ENCODE peak calls at places on chromosomes 2 and 18, in five cellular contexts. T, Z, P, K and R are unnamed samples.

GRCh38 chr2:88059979-88060906 is 4.7 kb upstream of the KRCC1 start:
- DNase-seq in T (no peak), Z (peak), P (no peak), K (no peak), R (no peak)

GRCh38 chr18:79567481-79568147 is 112.0 kb upstream of the CTDP1 start:
- DNase-seq in T (no peak), Z (no peak), P (no peak), K (peak), R (peak)

GRCh38 chr2:145316496-145316895 is 796.6 kb upstream of the ZEB2 start:
- DNase-seq in T (no peak), Z (no peak), P (no peak), K (no peak), R (no peak)

GRCh38 chr2:216216951-216217903 is 108.1 kb downstream of the XRCC5 start:
- DNase-seq in T (no peak), Z (no peak), P (no peak), K (no peak), R (peak)

GRCh38 chr2:66915237-66915636 is 480.3 kb downstream of the MEIS1 start:
- DNase-seq in T (no peak), Z (no peak), P (no peak), K (no peak), R (no peak)

GRCh38 chr2:179686069-179686468 is 175.3 kb downstream of the ZNF385B start:
- DNase-seq in T (no peak), Z (no peak), P (no peak), K (no peak), R (no peak)

GRCh38 chr2:197031805-197032204 is 105.3 kb upstream of the PGAP1 start:
- DNase-seq in T (no peak), Z (no peak), P (no peak), K (no peak), R (no peak)

GRCh38 chr2:208454861-208455260 is 48.3 kb downstream of the PTH2R start:
- DNase-seq in T (no peak), Z (no peak), P (no peak), K (no peak), R (no peak)

GRCh38 chr18:13048061-13048605 is 57.0 kb downstream of the CEP192 start:
- DNase-seq in T (no peak), Z (no peak), P (no peak), K (no peak), R (no peak)

GRCh38 chr18:48018806-48019295 is 88.4 kb upstream of the SMAD2 start:
- DNase-seq in T (no peak), Z (no peak), P (no peak), K (no peak), R (no peak)

GRCh38 chr2:233938676-233939370 is 21.6 kb downstream of the TRPM8 start:
- DNase-seq in T (no peak), Z (no peak), P (no peak), K (no peak), R (no peak)

GRCh38 chr2:127514485-127514884 is 11.8 kb downstream of the IWS1 start:
- DNase-seq in T (no peak), Z (no peak), P (no peak), K (peak), R (no peak)

GRCh38 chr2:228180126-228181097 is 1.1 kb downstream of the SPHKAP start:
- DNase-seq in T (no peak), Z (no peak), P (no peak), K (peak), R (no peak)

GRCh38 chr18:3411854-3412268 is 38.1 kb upstream of the TGIF1 start:
- DNase-seq in T (peak), Z (peak), P (peak), K (peak), R (no peak)

GRCh38 chr2:71303849-71304248 is 27.7 kb upstream of the ZNF638 start:
- DNase-seq in T (no peak), Z (no peak), P (no peak), K (no peak), R (no peak)

GRCh38 chr2:37377187-37377532 is 32.7 kb downstream of the QPCT start:
- DNase-seq in T (no peak), Z (no peak), P (no peak), K (no peak), R (no peak)

GRCh38 chr2:138364554-138365162 is 136.9 kb upstream of the SPOPL start:
- DNase-seq in T (no peak), Z (no peak), P (no peak), K (no peak), R (no peak)

GRCh38 chr2:182597570-182597969 is 118.5 kb upstream of the DNAJC10 start:
- DNase-seq in T (no peak), Z (no peak), P (no peak), K (no peak), R (no peak)

GRCh38 chr2:46874236-46874929 is 41.2 kb downstream of the MCFD2 start:
- DNase-seq in T (no peak), Z (no peak), P (no peak), K (no peak), R (no peak)

GRCh38 chr2:6754412-6754811 is 111.3 kb downstream of the CMPK2 start:
- DNase-seq in T (no peak), Z (no peak), P (no peak), K (no peak), R (no peak)

GRCh38 chr2:37698931-37699481 is 27.6 kb upstream of the CDC42EP3 start:
- DNase-seq in T (no peak), Z (no peak), P (no peak), K (no peak), R (no peak)

GRCh38 chr2:37583867-37584266 is 87.6 kb downstream of the CDC42EP3 start:
- DNase-seq in T (no peak), Z (no peak), P (no peak), K (no peak), R (no peak)

GRCh38 chr2:13005761-13006336 is 289.1 kb downstream of the TRIB2 start:
- DNase-seq in T (no peak), Z (no peak), P (no peak), K (no peak), R (no peak)

GRCh38 chr2:226475650-226476049 is 324.0 kb downstream of the IRS1 start:
- DNase-seq in T (no peak), Z (peak), P (no peak), K (no peak), R (peak)
- H3K27ac ChIP-seq in T (no peak), Z (peak), P (no peak), K (no peak), R (peak)

DNA sequence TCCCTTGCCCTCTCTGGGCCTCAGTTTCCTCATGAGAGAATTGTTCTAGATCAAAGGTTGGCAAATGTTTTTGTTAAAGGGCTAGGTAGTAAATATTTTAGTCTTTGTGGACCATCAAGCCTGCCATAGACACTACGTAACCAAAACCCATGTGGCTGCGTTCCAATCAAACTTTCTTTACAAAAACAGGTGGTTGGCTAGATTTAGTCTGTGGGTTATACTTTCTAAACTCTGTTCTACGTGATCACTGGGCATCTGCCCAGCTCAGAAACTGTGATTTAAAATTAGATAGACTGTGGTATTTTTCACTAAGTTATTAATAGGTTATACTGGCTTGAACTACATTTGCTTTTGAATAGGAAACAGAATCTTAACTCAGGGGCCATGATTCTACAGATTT is 149.8 kb upstream of the DCC start:
- DNase-seq in T (no peak), Z (no peak), P (no peak), K (no peak), R (no peak)
- H3K27ac ChIP-seq in T (no peak), Z (no peak), P (no peak), K (no peak), R (no peak)

DNA sequence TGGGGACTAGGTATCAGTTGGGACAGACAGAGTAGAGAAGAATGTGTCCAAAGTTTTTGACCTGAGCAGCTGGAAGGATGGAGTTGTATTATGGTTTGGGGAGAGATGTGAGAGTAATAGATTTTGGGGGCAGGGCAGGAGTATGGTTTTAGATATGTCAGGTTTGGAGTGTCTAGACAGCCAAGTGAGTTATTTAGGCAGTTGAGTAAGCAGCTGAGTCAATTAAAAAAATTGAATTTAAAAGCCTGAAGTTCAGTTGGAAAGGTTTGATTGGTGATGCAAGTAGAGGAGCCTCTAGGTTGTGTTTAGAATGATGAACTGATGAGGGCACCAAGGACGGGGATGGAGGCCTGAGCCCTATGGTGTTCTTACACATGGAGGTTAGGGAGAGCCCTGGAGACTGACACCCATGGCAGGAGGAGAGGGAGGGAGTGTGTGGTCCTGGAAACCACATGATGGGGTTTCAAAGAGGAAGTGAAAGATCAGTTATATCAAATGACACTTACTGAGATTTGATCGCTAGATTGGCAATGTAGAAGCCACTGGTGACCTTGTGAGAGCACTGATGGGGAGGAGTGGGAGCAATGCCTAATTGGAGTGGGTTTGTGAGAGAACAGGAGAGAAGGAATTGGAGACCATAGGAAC is 10.2 kb downstream of the ITGA6 start:
- DNase-seq in T (no peak), Z (no peak), P (no peak), K (no peak), R (no peak)
- H3K27ac ChIP-seq in T (peak), Z (peak), P (no peak), K (no peak), R (no peak)

GRCh38 chr2:53874401-53874950 is 14.7 kb upstream of the GPR75 start:
- DNase-seq in T (no peak), Z (no peak), P (no peak), K (no peak), R (no peak)

GRCh38 chr2:53877556-53877955 is 17.8 kb upstream of the GPR75 start:
- DNase-seq in T (no peak), Z (no peak), P (no peak), K (no peak), R (no peak)

GRCh38 chr2:53880756-53881155 is 21.0 kb upstream of the GPR75 start:
- DNase-seq in T (no peak), Z (no peak), P (no peak), K (no peak), R (no peak)

GRCh38 chr2:53881360-53881759 is 21.6 kb upstream of the GPR75 start:
- DNase-seq in T (no peak), Z (no peak), P (no peak), K (no peak), R (no peak)

DNA sequence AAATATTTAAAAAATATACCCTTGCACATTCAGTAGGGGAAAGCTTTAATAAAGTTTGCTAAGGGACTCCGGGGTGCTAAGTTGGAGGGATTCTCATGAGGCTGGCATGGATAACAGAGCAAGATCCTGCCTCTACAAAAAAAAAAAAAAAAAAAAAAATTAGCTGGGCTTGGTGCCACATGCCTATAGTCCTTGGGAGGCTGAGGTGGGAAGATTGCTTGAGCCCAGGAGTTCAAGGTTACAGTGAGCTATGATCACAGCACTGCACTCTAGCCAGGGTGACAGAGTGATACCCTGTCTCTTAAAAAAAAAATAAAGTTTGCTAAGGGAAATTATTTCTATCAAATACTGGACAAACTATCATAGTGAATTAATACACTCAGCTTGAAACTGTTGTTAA is 17.3 kb upstream of the GPR75 start:
- DNase-seq in T (no peak), Z (no peak), P (no peak), K (no peak), R (no peak)
- H3K27ac ChIP-seq in T (no peak), Z (no peak), P (no peak), K (no peak), R (no peak)

GRCh38 chr2:10393648-10393982 is 54.5 kb downstream of the ODC1 start:
- DNase-seq in T (no peak), Z (no peak), P (no peak), K (no peak), R (no peak)
- H3K27ac ChIP-seq in T (no peak), Z (peak), P (peak), K (no peak), R (no peak)

DNA sequence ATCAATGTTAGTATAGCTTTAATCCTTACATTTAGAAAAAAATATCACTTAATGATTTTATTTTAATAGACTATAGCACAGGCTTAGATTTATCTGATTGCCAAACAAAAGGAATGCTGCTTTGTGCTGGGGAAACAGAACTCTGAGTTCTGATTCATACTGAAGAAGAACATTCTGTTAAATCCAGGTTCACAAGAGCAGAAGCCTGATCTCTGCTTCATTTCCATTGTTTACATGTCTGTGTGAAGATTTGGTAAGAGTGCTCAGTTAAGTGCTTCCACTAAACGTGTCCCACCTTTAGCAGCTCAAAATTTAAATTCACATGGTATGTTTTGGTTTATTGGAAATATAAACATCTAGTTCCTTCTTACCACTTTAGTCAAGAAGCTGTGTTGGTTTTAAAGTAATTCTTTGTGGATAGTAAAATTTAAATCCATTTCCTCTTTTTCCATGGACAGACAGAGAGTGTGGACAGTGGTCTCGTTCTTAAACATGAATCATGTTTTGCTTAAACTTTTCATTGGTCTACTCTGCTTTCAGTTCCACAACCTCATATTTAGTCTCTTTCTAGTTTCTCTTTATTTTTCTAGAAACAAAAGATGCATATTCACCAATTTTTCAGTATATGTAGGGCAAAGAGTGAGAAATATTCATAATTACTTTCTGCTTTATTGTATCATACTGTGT is 59.1 kb downstream of the NYAP2 start:
- DNase-seq in T (no peak), Z (no peak), P (no peak), K (no peak), R (no peak)
- H3K27ac ChIP-seq in T (no peak), Z (no peak), P (no peak), K (no peak), R (no peak)